ENCODE peak calls at places on chromosomes 3 and 15, in six cellular contexts. Q, H, W, P, O and X are unnamed samples.

GRCh38 chr3:154931484-154931883 is 148.6 kb upstream of the MME start:
- DNase-seq in P (no peak), H (no peak), O (no peak), W (no peak), Q (no peak), X (no peak)

GRCh38 chr15:80439140-80439539 is 35.0 kb downstream of the ARNT2 start:
- DNase-seq in H (no peak), Q (no peak), W (no peak), O (no peak), P (no peak), X (no peak)

GRCh38 chr3:109117939-109118338 is at the start of gene MORC1:
- DNase-seq in H (no peak), W (no peak), O (peak; percentile 51), P (no peak), Q (no peak), X (no peak)

GRCh38 chr3:175075269-175075668 is 216.1 kb downstream of the NAALADL2 start:
- DNase-seq in P (no peak), H (no peak), W (no peak), O (no peak), Q (no peak), X (no peak)

GRCh38 chr3:157271283-157271882 is 111.4 kb upstream of the CCNL1 start:
- DNase-seq in W (no peak), Q (no peak), H (no peak), P (no peak), O (no peak), X (no peak)

GRCh38 chr3:31550452-31551251 is 17.9 kb downstream of the STT3B start:
- DNase-seq in O (no peak), P (no peak), H (no peak), W (no peak), Q (peak; percentile 20), X (no peak)

GRCh38 chr3:23949784-23950183 is 4.7 kb downstream of the NR1D2 start:
- DNase-seq in O (no peak), H (peak; percentile 64), P (no peak), Q (peak; percentile 52), W (no peak), X (no peak)

GRCh38 chr3:170355738-170356595 is 1.5 kb upstream of the SKIL start:
- DNase-seq in W (no peak), P (no peak), Q (no peak), H (peak; percentile 66), O (peak; percentile 24), X (no peak)

GRCh38 chr15:31034152-31034551 is 42.7 kb upstream of the MTMR10 start:
- DNase-seq in H (no peak), O (no peak), P (no peak), W (no peak), Q (no peak), X (no peak)

GRCh38 chr3:61685755-61686154 is 124.4 kb downstream of the PTPRG start:
- DNase-seq in P (no peak), W (no peak), Q (no peak), H (no peak), O (no peak), X (no peak)

GRCh38 chr3:61682671-61683408 is 121.5 kb downstream of the PTPRG start:
- DNase-seq in Q (no peak), O (no peak), P (no peak), W (no peak), H (no peak), X (no peak)

GRCh38 chr3:61684386-61684785 is 123.0 kb downstream of the PTPRG start:
- DNase-seq in O (no peak), W (no peak), P (no peak), H (no peak), Q (no peak), X (no peak)

GRCh38 chr3:61681636-61682035 is 120.3 kb downstream of the PTPRG start:
- DNase-seq in Q (no peak), W (no peak), P (no peak), O (no peak), H (no peak), X (no peak)

DNA sequence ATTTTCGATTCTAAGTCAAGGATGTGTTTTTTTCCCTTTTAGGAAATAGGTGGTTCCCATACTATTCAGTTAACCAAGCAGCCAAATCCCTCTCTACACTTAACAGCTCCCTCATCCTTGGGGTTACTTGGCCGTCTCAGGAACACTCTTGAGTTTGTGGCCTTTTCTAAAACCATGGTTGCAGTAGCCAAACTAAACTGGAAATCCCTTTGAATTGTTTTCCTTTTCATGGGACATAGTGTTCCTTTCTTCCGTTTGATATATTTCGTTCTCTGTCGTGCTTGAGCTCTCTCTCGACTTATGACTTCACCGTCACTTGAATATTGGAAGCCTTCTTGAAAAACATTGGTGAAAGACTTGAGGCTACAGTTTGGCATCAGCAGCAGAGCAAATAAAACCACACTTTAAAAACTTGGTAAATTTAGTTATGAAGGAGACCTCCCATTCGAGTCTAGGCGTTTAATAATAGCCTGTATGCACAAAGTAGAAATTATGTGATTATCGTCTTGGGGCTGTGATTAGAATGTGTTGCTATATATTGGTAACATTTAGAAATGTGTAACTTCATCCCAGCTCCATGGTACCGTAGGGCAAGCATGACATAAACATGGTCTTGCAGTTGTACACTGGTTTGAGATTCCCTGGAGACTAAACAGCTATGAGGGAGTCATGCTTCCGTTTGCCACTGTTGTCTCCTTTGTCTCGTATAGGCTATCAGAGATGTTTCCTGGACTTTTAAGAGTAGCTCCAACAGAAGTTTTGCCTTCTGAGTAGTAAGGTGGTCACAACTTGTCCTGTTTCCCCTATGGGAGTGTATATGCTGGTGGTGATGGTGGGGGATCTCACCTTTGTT is 122.3 kb downstream of the PTPRG start:
- DNase-seq in H (no peak), P (no peak), W (no peak), Q (no peak), O (no peak), X (no peak)
- TF ChIP-seq POLR2AphosphoS5 in H (no peak), P (no peak), W (no peak), Q (no peak), O (no peak), X (no peak)

GRCh38 chr3:122665226-122665786 is 15.3 kb upstream of the PARP14 start:
- DNase-seq in W (no peak), Q (no peak), P (no peak), O (no peak), H (no peak), X (no peak)
- TF ChIP-seq POLR2A in W (no peak), Q (no peak), P (no peak), O (no peak), H (no peak), X (no peak)

GRCh38 chr15:60781211-60781713 is 302.3 kb upstream of the ICE2 start:
- DNase-seq in Q (no peak), P (no peak), O (no peak), H (no peak), W (no peak), X (no peak)
- TF ChIP-seq TAF1 in Q (no peak), P (no peak), O (no peak), H (no peak), W (no peak), X (no peak)

DNA sequence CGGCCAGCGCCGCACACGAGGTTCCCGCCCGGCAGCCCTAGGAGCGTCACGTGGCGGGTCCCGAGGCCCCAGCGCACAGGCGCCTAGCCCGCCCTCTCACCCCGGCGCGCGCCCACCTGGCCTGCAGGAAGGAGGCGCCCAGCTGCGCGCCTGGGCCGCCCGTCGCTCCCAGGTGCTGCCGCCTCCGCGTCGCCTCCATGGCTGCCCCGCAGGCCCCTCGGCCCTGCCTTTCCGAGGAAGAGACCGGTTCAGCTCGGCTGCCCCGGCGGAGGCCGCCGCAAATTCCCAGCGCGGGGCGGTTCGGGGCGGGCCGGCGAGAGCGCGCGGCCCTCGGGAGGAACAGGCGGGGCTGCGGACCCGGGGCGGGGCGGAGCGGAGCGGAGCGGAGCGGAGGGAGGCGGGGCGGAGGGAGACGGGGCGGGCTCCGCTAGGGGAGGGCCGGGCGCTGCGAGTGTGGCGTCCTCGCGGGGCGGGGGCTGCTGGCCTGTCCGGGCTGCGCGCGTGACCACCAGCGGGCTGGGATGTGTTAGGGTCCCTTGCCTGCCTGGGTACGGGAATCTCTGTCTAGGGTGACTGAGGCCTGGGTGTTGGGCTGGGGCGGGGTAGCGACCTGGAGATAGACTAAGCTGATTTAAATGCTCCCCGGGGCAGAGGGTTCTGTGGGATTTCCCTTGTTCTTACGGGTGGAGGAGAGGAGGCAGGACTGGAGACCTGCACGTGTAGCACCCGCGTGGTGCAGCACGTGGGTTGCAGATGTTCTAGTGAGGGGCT is at the start of gene CLN6:
- DNase-seq in Q (peak; percentile 59), P (no peak), W (peak; percentile 89), O (peak; percentile 96), H (peak; percentile 48), X (peak; percentile 87)
- TF ChIP-seq POLR2AphosphoS5 in Q (peak; percentile 66), P (peak; percentile 68), W (no peak), O (peak; percentile 56), H (no peak), X (no peak)

GRCh38 chr3:141399979-141400971 is 32.0 kb downstream of the ZBTB38 start:
- DNase-seq in W (no peak), H (no peak), O (no peak), P (no peak), Q (peak; percentile 97), X (no peak)

GRCh38 chr3:141403576-141403975 is 35.3 kb downstream of the ZBTB38 start:
- DNase-seq in O (no peak), H (no peak), W (no peak), Q (no peak), P (no peak), X (no peak)

GRCh38 chr3:141402476-141403171 is 34.3 kb downstream of the ZBTB38 start:
- DNase-seq in W (no peak), O (no peak), P (no peak), H (no peak), Q (peak; percentile 33), X (no peak)

GRCh38 chr3:141401095-141401494 is 32.8 kb downstream of the ZBTB38 start:
- DNase-seq in Q (no peak), O (no peak), P (no peak), W (no peak), H (no peak), X (no peak)

GRCh38 chr3:141401584-141402475 is 33.5 kb downstream of the ZBTB38 start:
- DNase-seq in H (no peak), O (no peak), P (no peak), Q (no peak), W (peak; percentile 61), X (peak; percentile 36)
- TF ChIP-seq POLR2A in H (peak; percentile 75), O (no peak), P (no peak), Q (peak; percentile 23), W (no peak), X (peak; percentile 51)

GRCh38 chr3:69032137-69032536 is 18.7 kb upstream of the EOGT start:
- DNase-seq in O (no peak), H (no peak), P (no peak), Q (no peak), W (no peak), X (no peak)
- TF ChIP-seq TAF1 in O (no peak), H (no peak), P (no peak), Q (no peak), W (no peak), X (no peak)